ENCODE peak calls at places on chromosomes 3 and 15, in eight cellular contexts. D, N, B, X, C, I, T and S are unnamed samples.

GRCh38 chr3:53712817-53713388 is 133.3 kb downstream of the CHDH start:
- DNase-seq in N (no peak), B (no peak), C (no peak), I (no peak), D (no peak), T (no peak), X (no peak), S (no peak)

GRCh38 chr15:98286831-98287230 is 326.3 kb downstream of the ARRDC4 start:
- DNase-seq in N (no peak), X (no peak), I (no peak), D (peak), C (peak), B (no peak), T (no peak), S (no peak)

GRCh38 chr3:129612350-129613204 is 6.1 kb upstream of the PLXND1 start:
- DNase-seq in X (no peak), I (peak), B (no peak), C (peak), D (peak), N (no peak), T (no peak), S (no peak)

GRCh38 chr3:127819086-127819485 is 3.2 kb downstream of the MGLL start:
- DNase-seq in D (no peak), X (no peak), T (no peak), B (no peak), C (no peak), N (peak), I (no peak), S (no peak)

GRCh38 chr3:127002195-127003174 is 19.6 kb downstream of the PLXNA1 start:
- DNase-seq in X (no peak), B (peak), I (peak), T (peak), N (peak), D (peak), C (peak), S (no peak)

GRCh38 chr3:140859592-140860336 is 81.9 kb upstream of the SLC25A36 start:
- DNase-seq in X (no peak), C (no peak), I (no peak), D (no peak), N (no peak), T (no peak), B (no peak), S (no peak)

GRCh38 chr3:42314411-42314810 is 48.4 kb upstream of the CCK start:
- DNase-seq in X (no peak), C (no peak), N (no peak), B (no peak), D (no peak), T (no peak), I (no peak), S (no peak)

GRCh38 chr3:114496874-114497273 is 203.0 kb downstream of the TIGIT start:
- DNase-seq in D (peak), X (no peak), T (peak), C (peak), B (no peak), I (peak), N (no peak), S (no peak)

GRCh38 chr3:174125267-174125844 is 727.8 kb downstream of the NLGN1 start:
- DNase-seq in B (no peak), I (peak), X (peak), C (peak), N (peak), D (peak), T (peak), S (no peak)

GRCh38 chr3:104598848-104599501 is 767.7 kb upstream of the ALCAM start:
- DNase-seq in N (no peak), C (no peak), X (no peak), B (no peak), T (no peak), D (no peak), I (no peak), S (no peak)

GRCh38 chr3:126352476-126353454 is 4.4 kb downstream of the KLF15 start:
- DNase-seq in X (no peak), T (peak), C (peak), I (peak), N (no peak), D (no peak), B (peak), S (peak)

GRCh38 chr3:153443961-153444360 is 281.9 kb downstream of the RAP2B start:
- DNase-seq in C (peak), X (no peak), T (peak), D (peak), B (no peak), N (peak), I (peak), S (no peak)

GRCh38 chr3:138125548-138126221 is 6.5 kb downstream of the A4GNT start:
- DNase-seq in I (peak), B (no peak), C (peak), X (no peak), D (peak), N (no peak), T (peak), S (no peak)

GRCh38 chr3:72393455-72393854 is 454.8 kb downstream of the SHQ1 start:
- DNase-seq in B (no peak), I (no peak), X (no peak), C (no peak), D (no peak), N (no peak), T (no peak), S (no peak)

GRCh38 chr15:84833447-84833846 is 16.3 kb downstream of the ALPK3 start:
- DNase-seq in I (peak), N (no peak), C (peak), X (no peak), D (peak), T (peak), B (no peak), S (no peak)

GRCh38 chr3:121821421-121822199 is 13.2 kb downstream of the IQCB1 start:
- DNase-seq in I (peak), X (no peak), C (no peak), B (no peak), T (peak), D (no peak), N (no peak), S (no peak)

GRCh38 chr15:42080585-42081462 is 13.5 kb downstream of the PLA2G4D start:
- DNase-seq in B (no peak), D (no peak), X (no peak), I (peak), N (no peak), T (peak), C (peak), S (no peak)

GRCh38 chr3:99213019-99213418 is 311.5 kb upstream of the DCBLD2 start:
- DNase-seq in I (no peak), N (no peak), C (no peak), X (no peak), T (no peak), B (no peak), D (no peak), S (no peak)

GRCh38 chr15:77060560-77060959 is 10.3 kb downstream of the TSPAN3 start:
- DNase-seq in I (peak), X (no peak), N (no peak), B (no peak), C (peak), D (peak), T (peak), S (no peak)

GRCh38 chr3:186239321-186239720 is 122.7 kb downstream of the DGKG start:
- DNase-seq in N (no peak), D (no peak), C (no peak), T (no peak), I (no peak), X (no peak), B (no peak), S (no peak)
- TF ChIP-seq CTCF in N (peak), D (no peak), C (no peak), T (no peak), I (no peak), X (no peak), B (no peak), S (no peak)

DNA sequence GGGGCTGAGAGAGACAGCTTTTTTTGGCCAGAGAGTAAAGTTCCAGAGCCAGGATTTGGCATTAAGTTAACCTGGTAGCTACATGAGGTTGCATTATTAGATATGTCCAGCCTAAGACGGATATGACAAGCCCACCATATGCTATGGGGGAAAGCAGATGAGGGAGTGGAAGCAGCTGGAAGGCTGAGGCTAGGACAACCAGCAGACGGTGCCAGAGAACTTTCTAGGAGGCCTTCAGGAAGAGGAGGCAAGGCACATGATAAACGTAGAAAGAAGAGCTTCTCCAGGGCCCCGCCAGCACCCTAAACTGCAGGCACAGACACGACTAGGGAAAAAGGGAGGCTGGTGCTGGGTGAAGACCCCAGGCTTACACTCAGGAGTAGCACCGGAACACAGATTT is 87.0 kb downstream of the CTNNB1 start:
- DNase-seq in D (no peak), B (no peak), I (no peak), C (no peak), X (no peak), T (no peak), N (no peak), S (no peak)
- TF ChIP-seq CTCF in D (peak), B (no peak), I (no peak), C (no peak), X (no peak), T (peak), N (no peak), S (no peak)

GRCh38 chr3:132286035-132286434 is 31.2 kb upstream of the ACP3 start:
- DNase-seq in B (no peak), I (no peak), X (no peak), N (no peak), C (no peak), T (no peak), D (no peak), S (no peak)

GRCh38 chr3:132283440-132283839 is 33.8 kb upstream of the ACP3 start:
- DNase-seq in X (peak), C (peak), D (peak), T (peak), N (peak), B (peak), I (no peak), S (peak)

GRCh38 chr3:132284006-132284405 is 33.2 kb upstream of the ACP3 start:
- DNase-seq in T (peak), X (no peak), I (no peak), C (peak), B (no peak), N (no peak), D (no peak), S (no peak)

GRCh38 chr3:132285620-132285945 is 31.6 kb upstream of the ACP3 start:
- DNase-seq in X (no peak), B (no peak), I (no peak), D (no peak), C (no peak), T (peak), N (peak), S (no peak)

GRCh38 chr3:132284756-132285619 is 32.2 kb upstream of the ACP3 start:
- DNase-seq in B (no peak), X (no peak), I (no peak), D (no peak), N (no peak), C (no peak), T (no peak), S (no peak)
- TF ChIP-seq CTCF in B (no peak), X (no peak), I (no peak), D (no peak), N (no peak), C (no peak), T (no peak), S (no peak)

DNA sequence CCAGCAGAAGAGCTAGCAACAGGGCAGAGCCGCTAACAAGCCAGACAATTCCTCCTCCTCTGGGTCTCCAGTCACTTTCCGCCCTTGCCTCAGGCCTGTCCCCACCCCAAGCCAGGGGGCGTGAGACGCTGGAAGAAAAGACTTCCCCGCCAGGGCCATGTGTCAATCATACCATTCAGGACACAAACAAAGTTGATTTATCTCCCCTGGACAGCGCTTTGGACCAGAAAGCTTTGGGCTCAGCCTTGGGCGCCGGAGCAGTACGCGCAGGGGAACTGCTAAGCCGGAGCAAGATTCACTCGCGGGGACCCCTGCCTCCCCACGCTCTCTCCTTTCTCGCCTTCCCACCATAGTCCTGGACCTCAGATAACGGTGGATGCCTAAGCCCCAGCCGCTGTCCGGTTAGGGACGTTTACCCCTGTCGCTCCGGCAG is 479 bp downstream of the LRRC2 start:
- DNase-seq in I (peak), D (no peak), B (no peak), C (no peak), N (no peak), X (no peak), T (no peak), S (no peak)
- TF ChIP-seq CTCF in I (no peak), D (peak), B (no peak), C (no peak), N (no peak), X (no peak), T (no peak), S (no peak)